ENCODE peak calls at places on chromosomes 6 and 20, in eight cellular contexts. T, F, D, M, C, B, O and I are unnamed samples.

GRCh38 chr6:1363729-1364572 is 25.4 kb upstream of the FOXF2 start:
- DNase-seq in T (no peak), F (peak), D (no peak), M (no peak), C (peak), B (no peak), O (no peak), I (no peak)

GRCh38 chr6:47536816-47537401 is 59.3 kb downstream of the CD2AP start:
- DNase-seq in T (no peak), F (no peak), D (no peak), M (no peak), C (no peak), B (no peak), O (no peak), I (no peak)

GRCh38 chr20:1945134-1945618 is 48.7 kb downstream of the PDYN start:
- DNase-seq in T (no peak), F (no peak), D (no peak), M (peak), C (peak), B (no peak), O (no peak), I (no peak)

GRCh38 chr6:145199961-145200360 is 535.4 kb downstream of the EPM2A start:
- DNase-seq in T (no peak), F (no peak), D (no peak), M (peak), C (no peak), B (no peak), O (no peak), I (no peak)

GRCh38 chr6:29884261-29884660 is 56.6 kb downstream of the HLA-G start:
- DNase-seq in T (no peak), F (no peak), D (no peak), M (no peak), C (no peak), B (no peak), O (no peak), I (no peak)

GRCh38 chr20:63538204-63539091 is 1.3 kb upstream of the PTK6 start:
- DNase-seq in T (no peak), F (peak), D (peak), M (peak), C (no peak), B (no peak), O (no peak), I (no peak)

GRCh38 chr20:20369353-20370086 is 1.6 kb downstream of the INSM1 start:
- DNase-seq in T (no peak), F (no peak), D (no peak), M (no peak), C (no peak), B (peak), O (peak), I (peak)

GRCh38 chr6:43105538-43106218 is 29.6 kb downstream of the PTK7 start:
- DNase-seq in T (no peak), F (no peak), D (no peak), M (no peak), C (no peak), B (no peak), O (no peak), I (no peak)

GRCh38 chr6:137171824-137172733 is 1.4 kb downstream of the IL22RA2 start:
- DNase-seq in T (no peak), F (no peak), D (no peak), M (no peak), C (no peak), B (no peak), O (no peak), I (peak)

GRCh38 chr6:116500969-116501433 is 10.4 kb upstream of the CALHM5 start:
- DNase-seq in T (no peak), F (no peak), D (no peak), M (no peak), C (no peak), B (no peak), O (no peak), I (no peak)

GRCh38 chr20:49713779-49714712 is at the start of gene B4GALT5:
- DNase-seq in T (peak), F (peak), D (peak), M (peak), C (peak), B (peak), O (peak), I (peak)

GRCh38 chr6:5173862-5174643 is 86.7 kb downstream of the LYRM4 start:
- DNase-seq in T (no peak), F (peak), D (no peak), M (peak), C (no peak), B (no peak), O (peak), I (peak)

GRCh38 chr6:47111685-47112084 is 69.6 kb upstream of the ADGRF1 start:
- DNase-seq in T (peak), F (peak), D (no peak), M (peak), C (no peak), B (no peak), O (no peak), I (no peak)

GRCh38 chr6:72324591-72324990 is 297.3 kb upstream of the KCNQ5 start:
- DNase-seq in T (no peak), F (no peak), D (no peak), M (no peak), C (no peak), B (no peak), O (no peak), I (no peak)